ENCODE peak calls at places on chromosome 9, in five cellular contexts. F is PC-3; X is left colon; L is SK-N-SH treated with all-trans-retinoic acid at 6 μM for 48 hours; U is activated CD8-positive, alpha-beta T cell treated with anti-CD3 and anti-CD28 coated beads for 36 hours. W is an unnamed sample.

GRCh38 chr9:69671291-69671903 is 774 bp downstream of the APBA1 start:
- ATAC-seq in F (no peak), X (no peak), L (no peak), U (no peak), W (peak; percentile 51)

GRCh38 chr9:21477466-21477865 is 4.6 kb downstream of the IFNE start:
- ATAC-seq in F (no peak), X (no peak), L (no peak), U (peak; percentile 37), W (no peak)

GRCh38 chr9:87259543-87259942 is 238.1 kb upstream of the DAPK1 start:
- ATAC-seq in F (no peak), X (no peak), L (peak; percentile 57), U (no peak), W (no peak)

GRCh38 chr9:16221822-16222547 is 648.5 kb downstream of the BNC2 start:
- ATAC-seq in F (no peak), X (peak; percentile 76), L (peak; percentile 24), U (no peak), W (no peak)

GRCh38 chr9:89826186-89826585 is 221.4 kb downstream of the GADD45G start:
- ATAC-seq in F (no peak), X (no peak), L (no peak), U (no peak), W (no peak)

GRCh38 chr9:112836394-112836793 is 54.3 kb downstream of the SLC46A2 start:
- ATAC-seq in F (no peak), X (peak; percentile 84), L (no peak), U (no peak), W (no peak)

GRCh38 chr9:21852751-21853150 is 50.3 kb downstream of the MTAP start:
- ATAC-seq in F (no peak), X (peak; percentile 76), L (no peak), U (peak; percentile 71), W (peak; percentile 80)

GRCh38 chr9:127022913-127023665 is 99.3 kb downstream of the ANGPTL2 start:
- ATAC-seq in F (no peak), X (no peak), L (no peak), U (no peak), W (no peak)

GRCh38 chr9:96618209-96619108 is 1.2 kb downstream of the CDC14B start:
- ATAC-seq in F (peak; percentile 47), X (peak; percentile 48), L (peak; percentile 70), U (no peak), W (no peak)

GRCh38 chr9:72203205-72203803 is 54.1 kb downstream of the GDA start:
- ATAC-seq in F (peak; percentile 96), X (peak; percentile 80), L (peak; percentile 93), U (no peak), W (peak; percentile 53)

GRCh38 chr9:137731216-137731946 is 112.6 kb downstream of the EHMT1 start:
- ATAC-seq in F (no peak), X (no peak), L (no peak), U (no peak), W (no peak)

GRCh38 chr9:15018238-15018637 is 108.0 kb upstream of the FREM1 start:
- ATAC-seq in F (no peak), X (peak; percentile 46), L (no peak), U (no peak), W (no peak)

GRCh38 chr9:85453850-85454249 is 287.9 kb downstream of the AGTPBP1 start:
- ATAC-seq in F (no peak), X (no peak), L (no peak), U (no peak), W (no peak)

GRCh38 chr9:86741311-86742215 is 205.7 kb downstream of the GAS1 start:
- ATAC-seq in F (no peak), X (no peak), L (peak; percentile 81), U (no peak), W (no peak)

GRCh38 chr9:131727795-131728545 is 11.9 kb downstream of the RAPGEF1 start:
- ATAC-seq in F (no peak), X (no peak), L (peak; percentile 69), U (peak; percentile 0), W (no peak)

GRCh38 chr9:129237195-129237611 is 59.1 kb upstream of the IER5L start:
- ATAC-seq in F (peak; percentile 95), X (no peak), L (peak; percentile 95), U (peak; percentile 79), W (peak; percentile 75)

GRCh38 chr9:93614830-93615468 is 38.6 kb downstream of the PHF2 start:
- ATAC-seq in F (no peak), X (no peak), L (no peak), U (no peak), W (no peak)

GRCh38 chr9:94584555-94584954 is 9.1 kb downstream of the FBP2 start:
- ATAC-seq in F (no peak), X (no peak), L (no peak), U (peak; percentile 69), W (no peak)

GRCh38 chr9:82202808-82203207 is 214.2 kb downstream of the SPATA31D1 start:
- ATAC-seq in F (no peak), X (no peak), L (no peak), U (no peak), W (no peak)

GRCh38 chr9:133113928-133114351 is 7.1 kb downstream of the RALGDS start:
- ATAC-seq in F (no peak), X (no peak), L (peak; percentile 36), U (no peak), W (no peak)

GRCh38 chr9:16924311-16924915 is 53.9 kb upstream of the BNC2 start:
- ATAC-seq in F (no peak), X (no peak), L (no peak), U (no peak), W (peak; percentile 25)

GRCh38 chr9:69888876-69889585 is 68.4 kb downstream of the CFAP95 start:
- ATAC-seq in F (no peak), X (no peak), L (no peak), U (no peak), W (no peak)

GRCh38 chr9:24602687-24603352 is 57.1 kb upstream of the IZUMO3 start:
- ATAC-seq in F (peak; percentile 91), X (no peak), L (no peak), U (no peak), W (no peak)

GRCh38 chr9:121450241-121450640 is 49.4 kb downstream of the GGTA1 start:
- ATAC-seq in F (no peak), X (peak; percentile 90), L (no peak), U (no peak), W (no peak)

GRCh38 chr9:114894801-114895433 is 35.5 kb downstream of the TNFSF8 start:
- ATAC-seq in F (peak; percentile 68), X (peak; percentile 32), L (peak; percentile 97), U (peak; percentile 65), W (no peak)

GRCh38 chr9:26132913-26133312 is 454.7 kb upstream of the TUSC1 start:
- ATAC-seq in F (no peak), X (no peak), L (no peak), U (no peak), W (no peak)

GRCh38 chr9:128259156-128259555 is 16.7 kb downstream of the GOLGA2 start:
- ATAC-seq in F (no peak), X (no peak), L (no peak), U (no peak), W (no peak)

GRCh38 chr9:136744747-136745146 is 2.0 kb upstream of the LCN10 start:
- ATAC-seq in F (no peak), X (no peak), L (no peak), U (no peak), W (no peak)

GRCh38 chr9:89052470-89053097 is 61.3 kb downstream of the S1PR3 start:
- ATAC-seq in F (no peak), X (no peak), L (no peak), U (no peak), W (no peak)

GRCh38 chr9:115250646-115251045 is 132.7 kb upstream of the TNC start:
- ATAC-seq in F (peak; percentile 91), X (no peak), L (peak; percentile 95), U (no peak), W (no peak)

GRCh38 chr9:77779010-77779409 is 130.9 kb upstream of the GNA14 start:
- ATAC-seq in F (no peak), X (no peak), L (no peak), U (peak; percentile 51), W (no peak)

GRCh38 chr9:90344013-90344412 is 298.6 kb downstream of the DIRAS2 start:
- ATAC-seq in F (no peak), X (no peak), L (no peak), U (no peak), W (no peak)

GRCh38 chr9:123217148-123217585 is 51.2 kb downstream of the STRBP start:
- ATAC-seq in F (no peak), X (no peak), L (peak; percentile 31), U (no peak), W (no peak)

GRCh38 chr9:120477534-120478001 is 102.4 kb downstream of the CDK5RAP2 start:
- ATAC-seq in F (peak; percentile 93), X (peak; percentile 92), L (peak; percentile 99), U (peak; percentile 84), W (peak; percentile 51)